ENCODE peak calls at places on chromosomes 6 and 20, in ten cellular contexts. L is prostate gland, Z is A549, N is adrenal gland, Q is HCT116, C is stomach, I is suprapubic skin, M is uterus, F is body of pancreas, R is right lobe of liver. T is an unnamed sample.

GRCh38 chr20:57656821-57657536 is 36.8 kb upstream of the ZBP1 start:
- DNase-seq in L (peak), Z (no peak), N (no peak), Q (no peak), C (peak), I (peak), M (peak), F (no peak), R (peak), T (no peak)

GRCh38 chr20:31593221-31594001 is 11.7 kb upstream of the ID1 start:
- DNase-seq in L (no peak), Z (peak), N (no peak), Q (peak), C (peak), I (peak), M (no peak), F (no peak), R (peak), T (no peak)

GRCh38 chr6:96913621-96914020 is 10.9 kb upstream of the KLHL32 start:
- DNase-seq in L (no peak), Z (no peak), N (no peak), Q (no peak), C (no peak), I (no peak), M (no peak), F (no peak), R (no peak), T (no peak)

GRCh38 chr6:136035378-136036070 is 184.0 kb downstream of the PDE7B start:
- DNase-seq in L (no peak), Z (no peak), N (no peak), Q (no peak), C (no peak), I (no peak), M (peak), F (no peak), R (no peak), T (no peak)

GRCh38 chr6:5942591-5942990 is 64.1 kb downstream of the NRN1 start:
- DNase-seq in L (no peak), Z (no peak), N (no peak), Q (no peak), C (no peak), I (no peak), M (no peak), F (no peak), R (no peak), T (no peak)

GRCh38 chr6:54020311-54020710 is 90.9 kb upstream of the MLIP start:
- DNase-seq in L (no peak), Z (no peak), N (peak), Q (no peak), C (no peak), I (no peak), M (no peak), F (no peak), R (no peak), T (no peak)

GRCh38 chr6:19599813-19600464 is 237.2 kb upstream of the ID4 start:
- DNase-seq in L (no peak), Z (no peak), N (no peak), Q (no peak), C (no peak), I (no peak), M (no peak), F (no peak), R (no peak), T (no peak)

GRCh38 chr6:53593001-53593488 is 48.1 kb upstream of the GCLC start:
- DNase-seq in L (no peak), Z (no peak), N (no peak), Q (no peak), C (no peak), I (no peak), M (no peak), F (no peak), R (no peak), T (no peak)

GRCh38 chr6:111767752-111768430 is 105.4 kb downstream of the FYN start:
- DNase-seq in L (no peak), Z (no peak), N (no peak), Q (no peak), C (no peak), I (no peak), M (no peak), F (no peak), R (no peak), T (no peak)

GRCh38 chr6:32685603-32686002 is 19.1 kb upstream of the HLA-DQB1 start:
- DNase-seq in L (no peak), Z (no peak), N (no peak), Q (no peak), C (no peak), I (no peak), M (no peak), F (no peak), R (no peak), T (no peak)

GRCh38 chr6:157040191-157040590 is 263.0 kb downstream of the ARID1B start:
- DNase-seq in L (no peak), Z (no peak), N (no peak), Q (no peak), C (no peak), I (no peak), M (no peak), F (no peak), R (no peak), T (no peak)

GRCh38 chr20:62350098-62350628 is 16.9 kb downstream of the LAMA5 start:
- DNase-seq in L (peak), Z (peak), N (no peak), Q (peak), C (peak), I (no peak), M (no peak), F (no peak), R (no peak), T (no peak)

DNA sequence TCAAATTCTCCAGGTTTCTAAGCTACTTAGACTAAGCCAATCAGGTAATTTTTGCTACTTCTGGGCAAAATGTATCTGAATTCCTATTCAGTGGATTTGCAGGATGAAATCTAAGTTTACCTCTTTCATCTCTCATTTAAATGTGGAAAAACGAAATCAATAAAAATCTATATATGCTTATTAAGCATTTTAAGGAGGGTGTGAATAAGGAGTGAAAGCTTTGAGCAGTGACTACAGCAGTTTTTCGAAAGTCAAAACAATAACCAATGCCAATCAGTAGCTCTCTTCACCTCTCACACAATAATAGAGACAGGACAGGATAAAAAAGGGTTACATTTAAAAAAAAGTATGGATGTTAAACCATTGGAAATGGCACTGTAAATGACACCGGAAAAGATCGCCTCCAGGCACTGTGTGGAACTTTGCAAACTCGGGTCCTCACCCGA is 476 bp upstream of the BCKDHB start:
- DNase-seq in L (no peak), Z (no peak), N (no peak), Q (no peak), C (no peak), I (no peak), M (no peak), F (no peak), R (no peak), T (no peak)
- TF ChIP-seq POLR2A in L (no peak), Z (no peak), N (no peak), Q (peak), C (no peak), I (no peak), M (no peak), F (no peak), R (no peak), T (no peak)

GRCh38 chr20:35092524-35093244 is at the start of gene TRPC4AP:
- DNase-seq in L (peak), Z (peak), N (peak), Q (peak), C (peak), I (peak), M (peak), F (peak), R (peak), T (peak)
- TF ChIP-seq POLR2A in L (peak), Z (peak), N (peak), Q (peak), C (no peak), I (no peak), M (peak), F (peak), R (peak), T (peak)

GRCh38 chr6:37049990-37050853 is 44.8 kb downstream of the FGD2 start:
- DNase-seq in L (no peak), Z (no peak), N (peak), Q (no peak), C (peak), I (peak), M (no peak), F (peak), R (peak), T (no peak)

GRCh38 chr6:37050854-37051137 is 45.3 kb downstream of the FGD2 start:
- DNase-seq in L (no peak), Z (no peak), N (no peak), Q (no peak), C (no peak), I (no peak), M (no peak), F (no peak), R (no peak), T (no peak)

GRCh38 chr6:37053683-37054082 is 48.2 kb downstream of the FGD2 start:
- DNase-seq in L (no peak), Z (no peak), N (no peak), Q (no peak), C (no peak), I (peak), M (no peak), F (no peak), R (no peak), T (no peak)

GRCh38 chr6:37051138-37052026 is 45.9 kb downstream of the FGD2 start:
- DNase-seq in L (peak), Z (peak), N (peak), Q (peak), C (peak), I (peak), M (peak), F (peak), R (peak), T (peak)

DNA sequence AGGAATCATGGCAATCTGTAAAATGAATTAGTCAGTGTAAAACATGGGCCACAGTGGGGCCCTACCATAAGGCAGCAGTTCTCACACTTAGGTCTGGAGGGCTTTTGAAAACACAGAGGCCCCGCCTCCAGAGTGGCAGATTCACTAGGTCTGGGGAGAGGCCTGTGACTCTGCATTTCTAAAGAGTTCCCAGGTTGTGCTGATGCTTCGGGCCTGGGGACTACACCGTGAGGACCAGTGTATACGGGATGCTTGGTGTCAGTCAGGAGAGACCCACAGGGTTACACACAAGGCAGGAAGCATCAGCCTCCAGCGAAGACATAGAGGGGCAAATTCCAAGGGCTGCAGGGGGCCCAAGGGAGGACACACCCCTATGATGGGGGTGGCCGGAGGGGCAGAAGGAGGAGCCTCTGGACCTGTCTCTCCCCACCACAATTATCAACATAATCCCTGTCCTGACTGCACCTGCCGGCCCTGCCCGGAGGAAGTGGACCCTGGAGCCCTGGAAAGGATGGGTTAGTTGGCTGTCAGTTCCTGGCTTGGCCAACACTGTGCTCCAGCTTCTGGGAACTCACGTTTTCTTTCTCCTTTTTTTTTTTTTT is 46.7 kb downstream of the FGD2 start:
- DNase-seq in L (no peak), Z (no peak), N (no peak), Q (no peak), C (no peak), I (no peak), M (no peak), F (no peak), R (peak), T (no peak)
- TF ChIP-seq POLR2A in L (no peak), Z (no peak), N (no peak), Q (no peak), C (no peak), I (no peak), M (no peak), F (no peak), R (no peak), T (no peak)

GRCh38 chr6:27871919-27872633 is 40.1 kb downstream of the OR2B2 start:
- DNase-seq in L (peak), Z (peak), N (peak), Q (no peak), C (peak), I (peak), M (peak), F (peak), R (peak), T (peak)
- TF ChIP-seq POLR2A in L (peak), Z (peak), N (peak), Q (no peak), C (no peak), I (no peak), M (peak), F (peak), R (peak), T (peak)

DNA sequence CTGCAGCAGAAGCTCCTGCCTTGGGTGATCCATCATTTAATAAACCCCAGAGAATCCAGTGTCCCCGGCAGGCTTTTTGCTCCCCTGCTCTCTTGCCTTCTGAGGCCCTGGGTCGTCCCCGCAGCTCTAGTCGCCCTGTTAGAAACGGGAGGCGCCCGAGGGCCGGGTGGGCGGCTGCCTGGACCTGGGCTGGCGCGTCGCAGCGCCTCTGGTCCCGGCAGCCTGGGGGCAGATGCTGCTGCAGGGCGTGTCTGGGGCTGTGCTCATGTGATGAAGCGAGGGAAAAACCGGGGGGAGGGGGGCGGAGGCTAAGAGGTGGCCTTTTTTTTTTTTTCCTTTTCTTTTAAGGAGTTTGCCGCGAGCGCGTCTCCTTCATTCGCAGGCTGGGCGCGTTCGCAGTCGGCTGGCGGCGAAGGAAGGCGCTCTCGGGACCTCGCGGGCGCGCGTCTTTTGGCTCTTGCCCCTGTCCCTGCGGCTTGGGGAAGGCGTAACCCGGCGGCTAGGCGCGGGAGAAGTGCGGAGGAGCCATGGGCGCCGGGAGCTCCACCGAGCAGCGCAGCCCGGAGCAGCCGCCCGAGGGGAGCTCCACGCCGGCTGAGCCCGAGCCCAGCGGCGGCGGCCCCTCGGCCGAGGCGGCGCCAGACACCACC is 394 bp downstream of the AKAP12 start:
- DNase-seq in L (peak), Z (peak), N (peak), Q (peak), C (peak), I (peak), M (peak), F (peak), R (peak), T (peak)
- TF ChIP-seq POLR2A in L (peak), Z (peak), N (no peak), Q (peak), C (no peak), I (no peak), M (peak), F (no peak), R (no peak), T (peak)

GRCh38 chr6:137867685-137868509 is 838 bp downstream of the TNFAIP3 start:
- DNase-seq in L (peak), Z (no peak), N (no peak), Q (no peak), C (peak), I (peak), M (no peak), F (peak), R (peak), T (peak)

GRCh38 chr6:137864812-137865508 is 2.1 kb upstream of the TNFAIP3 start:
- DNase-seq in L (no peak), Z (no peak), N (no peak), Q (no peak), C (no peak), I (no peak), M (no peak), F (no peak), R (no peak), T (no peak)

GRCh38 chr6:137866200-137866913 is 702 bp upstream of the TNFAIP3 start:
- DNase-seq in L (no peak), Z (no peak), N (peak), Q (no peak), C (no peak), I (peak), M (no peak), F (no peak), R (no peak), T (peak)

GRCh38 chr6:137868721-137869631 is 1.9 kb downstream of the TNFAIP3 start:
- DNase-seq in L (no peak), Z (no peak), N (no peak), Q (no peak), C (no peak), I (no peak), M (no peak), F (no peak), R (no peak), T (no peak)

DNA sequence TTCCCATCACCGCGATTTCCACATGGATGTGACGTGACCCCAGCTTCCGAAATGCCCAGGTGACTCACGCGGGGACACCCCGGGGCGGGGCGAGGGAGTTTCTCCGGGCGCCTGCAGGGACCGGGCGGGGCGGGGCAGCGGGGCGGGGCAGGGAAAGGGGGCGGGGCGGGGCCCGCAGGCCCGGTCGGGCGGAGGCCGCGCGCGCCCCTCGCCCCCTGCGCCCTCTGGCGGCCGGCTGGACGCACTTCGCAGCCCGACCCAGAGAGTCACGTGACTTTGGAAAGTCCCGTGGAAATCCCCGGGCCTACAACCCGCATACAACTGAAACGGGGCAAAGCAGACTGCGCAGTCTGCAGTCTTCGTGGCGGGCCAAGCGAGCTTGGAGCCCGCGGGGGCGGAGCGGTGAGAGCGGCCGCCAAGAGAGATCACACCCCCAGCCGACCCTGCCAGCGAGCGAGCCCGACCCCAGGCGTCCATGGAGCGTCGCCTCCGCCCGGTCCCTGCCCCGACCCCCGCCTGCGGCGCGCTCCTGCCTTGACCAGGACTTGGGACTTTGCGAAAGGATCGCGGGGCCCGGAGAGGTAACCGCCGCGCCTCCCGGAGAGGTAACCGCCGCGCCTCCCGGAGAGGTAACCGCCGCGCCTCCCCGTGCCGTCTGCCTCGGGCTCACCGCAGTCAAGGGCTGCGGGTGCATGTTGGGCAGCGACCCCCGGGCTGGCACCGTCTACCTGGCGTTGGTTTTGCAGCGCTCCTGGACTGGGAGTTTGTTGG is at the start of gene TNFAIP3:
- DNase-seq in L (peak), Z (peak), N (peak), Q (peak), C (peak), I (peak), M (peak), F (peak), R (peak), T (peak)
- TF ChIP-seq POLR2A in L (peak), Z (no peak), N (peak), Q (no peak), C (no peak), I (peak), M (peak), F (peak), R (peak), T (peak)

GRCh38 chr6:169452117-169452868 is 198.6 kb upstream of the THBS2 start:
- DNase-seq in L (no peak), Z (no peak), N (peak), Q (peak), C (peak), I (peak), M (peak), F (peak), R (no peak), T (peak)
- TF ChIP-seq POLR2A in L (no peak), Z (no peak), N (no peak), Q (peak), C (no peak), I (no peak), M (peak), F (no peak), R (no peak), T (no peak)

T was measured in tibial nerve.